ENCODE peak calls at places on chromosomes 5 and 9, in ten cellular contexts. I is GM19239; L is stimulated activated CD8-positive, alpha-beta memory T cell treated with anti-CD3 and anti-CD28 coated beads, Interleukin-7, amount 100 ng/mL, for 48 hours; Z is NCI-H146; A is stimulated activated CD4-positive, alpha-beta T cell treated with anti-CD3 and anti-CD28 coated beads, Interleukin-4, amount 100 ng/mL, for 48 hours; E is cardiac fibroblast; C is neuronal stem cell; G is RPMI7951; D is GF-D8; T is activated CD4-positive, alpha-beta T cell treated with anti-CD3 and anti-CD28 coated beads, Interleukin-2, amount 10 ng/mL, durations not matched to agents 7 days and 5 days. O is an unnamed sample.

GRCh38 chr5:139812836-139813805 is 17.5 kb downstream of the PSD2 start:
- DNase-seq in I (no peak), L (no peak), Z (no peak), A (no peak), E (no peak), C (no peak), G (no peak), D (no peak), T (no peak), O (no peak)

GRCh38 chr5:137688248-137688840 is 47.5 kb downstream of the KLHL3 start:
- DNase-seq in I (no peak), L (no peak), Z (no peak), A (no peak), E (no peak), C (no peak), G (no peak), D (no peak), T (no peak), O (no peak)

GRCh38 chr5:67188274-67188857 is 8.2 kb downstream of the CD180 start:
- DNase-seq in I (no peak), L (no peak), Z (no peak), A (no peak), E (no peak), C (no peak), G (no peak), D (no peak), T (no peak), O (no peak)

GRCh38 chr5:180168758-180169157 is 40.3 kb downstream of the RASGEF1C start:
- DNase-seq in I (no peak), L (no peak), Z (no peak), A (no peak), E (no peak), C (no peak), G (no peak), D (no peak), T (no peak), O (no peak)

GRCh38 chr5:64939772-64940510 is 171.2 kb downstream of the CWC27 start:
- DNase-seq in I (no peak), L (no peak), Z (no peak), A (no peak), E (peak; percentile 42), C (no peak), G (no peak), D (no peak), T (no peak), O (no peak)

GRCh38 chr5:147259837-147260236 is 25.0 kb downstream of the STK32A start:
- DNase-seq in I (no peak), L (no peak), Z (no peak), A (no peak), E (no peak), C (no peak), G (no peak), D (no peak), T (no peak), O (no peak)

GRCh38 chr5:96931605-96932004 is 4.3 kb upstream of the LNPEP start:
- DNase-seq in I (no peak), L (no peak), Z (no peak), A (no peak), E (no peak), C (no peak), G (no peak), D (peak; percentile 24), T (no peak), O (no peak)

GRCh38 chr5:76684756-76685594 is 31.0 kb upstream of the F2R start:
- DNase-seq in I (no peak), L (no peak), Z (no peak), A (no peak), E (no peak), C (no peak), G (no peak), D (no peak), T (no peak), O (no peak)

GRCh38 chr5:97181856-97182545 is 1.0 kb downstream of the RIOK2 start:
- DNase-seq in I (no peak), L (no peak), Z (no peak), A (no peak), E (peak; percentile 6), C (no peak), G (no peak), D (no peak), T (no peak), O (no peak)

GRCh38 chr5:95352686-95353085 is 38.5 kb upstream of the FAM81B start:
- DNase-seq in I (no peak), L (no peak), Z (no peak), A (no peak), E (no peak), C (no peak), G (no peak), D (no peak), T (no peak), O (no peak)

GRCh38 chr9:136207616-136208015 is 2.7 kb upstream of the LHX3 start:
- DNase-seq in I (no peak), L (no peak), Z (no peak), A (no peak), E (no peak), C (no peak), G (no peak), D (no peak), T (no peak), O (no peak)

GRCh38 chr5:36703245-36703860 is 96.9 kb downstream of the SLC1A3 start:
- DNase-seq in I (no peak), L (no peak), Z (no peak), A (no peak), E (peak; percentile 72), C (no peak), G (no peak), D (no peak), T (no peak), O (no peak)

GRCh38 chr5:103561670-103562069 is 919 bp downstream of the NUDT12 start:
- DNase-seq in I (no peak), L (no peak), Z (peak; percentile 1), A (no peak), E (peak; percentile 1), C (no peak), G (peak; percentile 1), D (no peak), T (no peak), O (no peak)

GRCh38 chr5:179327026-179327735 is 18.1 kb downstream of the ADAMTS2 start:
- DNase-seq in I (no peak), L (no peak), Z (no peak), A (no peak), E (no peak), C (no peak), G (no peak), D (no peak), T (no peak), O (no peak)

GRCh38 chr9:35688558-35689350 is 971 bp downstream of the TPM2 start:
- DNase-seq in I (no peak), L (no peak), Z (no peak), A (no peak), E (peak; percentile 72), C (no peak), G (peak; percentile 88), D (no peak), T (no peak), O (no peak)

GRCh38 chr5:132082329-132083023 is 8.9 kb downstream of the CSF2 start:
- DNase-seq in I (no peak), L (no peak), Z (no peak), A (no peak), E (no peak), C (no peak), G (no peak), D (no peak), T (no peak), O (no peak)

O was measured in iPS DF 19.7.